ENCODE peak calls at places on chromosomes 6 and 20, in six cellular contexts. Z is endothelial cell of umbilical vein, A is A549, Y is K562, U is GM12878, F is HepG2. E is an unnamed sample.
A peak's percentile ranks its signal among the peaks of the same experiment; 100 is the strongest.

GRCh38 chr6:107811591-107812218 is 12.4 kb downstream of the SCML4 start:
- DNase-seq in Z (no peak), A (peak; percentile 3), Y (no peak), U (no peak), F (no peak), E (no peak)

GRCh38 chr6:27553123-27553904 is 80.4 kb upstream of the ZNF184 start:
- DNase-seq in Z (peak; percentile 7), A (peak; percentile 86), Y (peak; percentile 94), U (peak; percentile 82), F (peak; percentile 76), E (peak; percentile 85)

GRCh38 chr6:157272866-157273755 is 50.2 kb downstream of the TMEM242 start:
- DNase-seq in Z (no peak), A (no peak), Y (peak; percentile 25), U (no peak), F (peak; percentile 48), E (peak; percentile 52)

GRCh38 chr6:6825986-6826901 is 237.7 kb downstream of the LY86 start:
- DNase-seq in Z (peak; percentile 91), A (no peak), Y (no peak), U (peak; percentile 69), F (no peak), E (peak; percentile 79)

GRCh38 chr6:47822856-47823554 is 41.2 kb downstream of the OPN5 start:
- DNase-seq in Z (no peak), A (no peak), Y (no peak), U (no peak), F (no peak), E (no peak)

GRCh38 chr20:14134004-14134403 is 138.7 kb downstream of the MACROD2 start:
- DNase-seq in Z (no peak), A (no peak), Y (no peak), U (no peak), F (no peak), E (no peak)

GRCh38 chr20:47305667-47306066 is 50.8 kb downstream of the ZMYND8 start:
- DNase-seq in Z (no peak), A (peak; percentile 87), Y (no peak), U (no peak), F (no peak), E (no peak)

GRCh38 chr6:170290306-170291128 is at the start of gene DLL1:
- DNase-seq in Z (peak; percentile 52), A (no peak), Y (no peak), U (no peak), F (no peak), E (peak; percentile 84)

GRCh38 chr20:11216451-11217314 is 542.9 kb upstream of the JAG1 start:
- DNase-seq in Z (peak; percentile 88), A (peak; percentile 81), Y (no peak), U (no peak), F (peak; percentile 78), E (no peak)

DNA sequence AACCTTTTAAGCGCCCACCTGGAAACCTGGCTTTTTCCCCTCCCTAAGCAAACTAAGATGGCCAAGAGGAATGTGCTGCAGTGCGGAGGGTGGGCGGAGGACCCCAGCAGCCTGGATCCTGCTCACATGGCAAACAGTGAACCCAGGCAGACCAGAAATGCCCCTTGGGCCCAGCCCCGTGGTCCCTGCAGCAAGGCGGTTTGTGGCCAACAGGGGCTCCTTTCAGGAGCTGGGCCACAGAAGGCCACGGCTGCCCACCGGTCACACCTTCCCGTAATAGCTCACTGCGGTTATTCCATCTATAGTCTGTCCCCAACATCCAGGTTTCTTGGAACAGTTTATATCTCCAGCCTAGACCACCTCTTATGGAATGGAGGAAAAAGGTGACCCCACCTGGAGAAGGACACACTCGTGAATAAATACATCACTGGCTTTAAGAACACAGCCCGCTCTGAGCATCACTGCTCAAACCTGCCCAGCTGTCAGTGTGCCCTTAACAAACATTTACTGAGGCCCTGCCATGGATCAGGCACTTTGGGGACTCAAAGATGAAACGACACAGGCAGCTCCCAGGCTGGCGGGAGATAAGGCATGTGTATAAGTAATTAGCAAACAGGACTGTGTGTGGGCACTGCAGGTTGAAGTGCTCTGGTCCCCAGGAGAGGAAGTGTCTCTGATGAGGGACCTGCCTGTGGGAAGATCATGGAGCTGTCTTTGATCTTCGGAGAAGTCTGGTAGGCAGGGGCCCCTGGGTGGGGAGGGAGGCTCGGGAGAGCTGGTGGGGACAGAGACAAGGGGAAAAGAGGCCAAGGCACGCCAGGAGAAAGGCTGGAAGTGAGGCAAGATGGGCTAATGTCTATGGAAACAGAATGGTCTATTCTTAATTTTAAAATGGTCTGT is 3.2 kb upstream of the TUBB1 start:
- DNase-seq in Z (no peak), A (no peak), Y (no peak), U (no peak), F (peak; percentile 97), E (no peak)
- TF ChIP-seq MAX in Z (no peak), A (no peak), Y (no peak), U (no peak), F (peak; percentile 85), E (no peak)

DNA sequence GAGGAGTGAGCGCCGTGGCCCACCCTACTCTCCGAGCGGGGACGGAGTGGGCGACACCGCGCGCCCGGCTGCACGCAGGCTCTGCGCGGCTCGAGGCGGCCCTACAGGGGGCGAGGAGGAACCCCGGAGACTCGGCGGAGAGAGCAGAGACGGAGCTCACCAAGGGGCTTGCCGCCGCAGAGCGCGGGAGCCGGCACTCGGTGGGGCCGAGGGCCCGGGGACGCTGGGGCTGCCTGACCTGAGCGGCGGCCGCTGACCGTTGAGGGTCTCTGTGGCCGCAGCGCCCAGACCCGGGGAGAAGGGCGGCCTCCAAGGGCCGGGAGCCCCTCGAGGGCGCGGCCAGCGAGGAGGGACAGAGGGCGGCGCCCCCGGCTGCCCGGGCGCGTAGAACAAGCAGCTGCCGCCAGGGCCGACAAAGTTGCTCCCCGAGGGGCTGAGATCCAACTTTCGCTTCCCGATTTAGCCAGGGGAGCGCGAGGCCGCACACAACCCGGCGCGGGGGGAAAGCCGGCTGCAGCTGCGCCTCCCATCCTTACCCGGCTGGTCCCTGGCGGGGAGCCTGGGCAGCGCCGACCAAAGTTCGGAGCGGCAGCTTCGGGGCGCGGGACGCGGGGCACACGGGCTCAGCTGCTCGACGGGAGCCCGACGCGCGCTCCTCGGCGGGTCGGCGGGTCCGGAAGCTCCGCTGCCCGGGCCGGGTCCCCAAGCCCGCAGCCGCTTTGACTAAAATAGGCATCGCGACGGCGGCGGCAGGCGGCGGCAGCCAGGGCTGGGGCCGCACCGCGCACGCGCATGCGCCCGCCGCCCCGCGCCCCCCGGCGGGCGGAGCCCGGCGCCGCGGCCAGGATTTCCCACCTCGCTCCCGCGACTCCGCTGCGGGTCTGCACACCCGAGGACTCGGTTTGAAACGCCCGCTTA is 43.1 kb downstream of the POPDC3 start:
- DNase-seq in Z (peak; percentile 55), A (peak; percentile 45), Y (peak; percentile 10), U (no peak), F (no peak), E (peak; percentile 81)
- TF ChIP-seq MYC in Z (no peak), A (no peak), Y (no peak), U (no peak), F (no peak), E (no peak)

GRCh38 chr20:5080384-5080877 is 39.3 kb downstream of the PCNA start:
- DNase-seq in Z (no peak), A (peak; percentile 70), Y (peak; percentile 12), U (peak; percentile 48), F (no peak), E (peak; percentile 96)

GRCh38 chr20:5081196-5081595 is 38.6 kb downstream of the PCNA start:
- DNase-seq in Z (no peak), A (no peak), Y (no peak), U (no peak), F (no peak), E (peak; percentile 25)

GRCh38 chr20:5078399-5078958 is 41.3 kb downstream of the PCNA start:
- DNase-seq in Z (peak; percentile 72), A (peak; percentile 70), Y (peak; percentile 63), U (peak; percentile 98), F (peak; percentile 60), E (peak; percentile 98)

GRCh38 chr20:5074050-5074674 is 45.6 kb downstream of the PCNA start:
- DNase-seq in Z (no peak), A (no peak), Y (no peak), U (peak; percentile 44), F (no peak), E (no peak)

GRCh38 chr20:5077761-5078387 is 41.9 kb downstream of the PCNA start:
- DNase-seq in Z (no peak), A (no peak), Y (no peak), U (no peak), F (no peak), E (peak; percentile 38)
- TF ChIP-seq CTCF in Z (no peak), A (no peak), Y (no peak), U (no peak), F (no peak), E (no peak)

GRCh38 chr20:3803854-3804253 is 7.7 kb downstream of the CDC25B start:
- DNase-seq in Z (no peak), A (no peak), Y (no peak), U (no peak), F (no peak), E (no peak)

GRCh38 chr20:3808141-3808479 is 12.0 kb downstream of the CDC25B start:
- DNase-seq in Z (peak; percentile 86), A (peak; percentile 99), Y (no peak), U (no peak), F (peak; percentile 61), E (no peak)

GRCh38 chr20:3804254-3804751 is 8.2 kb downstream of the CDC25B start:
- DNase-seq in Z (no peak), A (no peak), Y (no peak), U (no peak), F (no peak), E (no peak)

GRCh38 chr20:3804781-3805180 is 8.7 kb downstream of the CDC25B start:
- DNase-seq in Z (no peak), A (no peak), Y (no peak), U (no peak), F (no peak), E (no peak)

DNA sequence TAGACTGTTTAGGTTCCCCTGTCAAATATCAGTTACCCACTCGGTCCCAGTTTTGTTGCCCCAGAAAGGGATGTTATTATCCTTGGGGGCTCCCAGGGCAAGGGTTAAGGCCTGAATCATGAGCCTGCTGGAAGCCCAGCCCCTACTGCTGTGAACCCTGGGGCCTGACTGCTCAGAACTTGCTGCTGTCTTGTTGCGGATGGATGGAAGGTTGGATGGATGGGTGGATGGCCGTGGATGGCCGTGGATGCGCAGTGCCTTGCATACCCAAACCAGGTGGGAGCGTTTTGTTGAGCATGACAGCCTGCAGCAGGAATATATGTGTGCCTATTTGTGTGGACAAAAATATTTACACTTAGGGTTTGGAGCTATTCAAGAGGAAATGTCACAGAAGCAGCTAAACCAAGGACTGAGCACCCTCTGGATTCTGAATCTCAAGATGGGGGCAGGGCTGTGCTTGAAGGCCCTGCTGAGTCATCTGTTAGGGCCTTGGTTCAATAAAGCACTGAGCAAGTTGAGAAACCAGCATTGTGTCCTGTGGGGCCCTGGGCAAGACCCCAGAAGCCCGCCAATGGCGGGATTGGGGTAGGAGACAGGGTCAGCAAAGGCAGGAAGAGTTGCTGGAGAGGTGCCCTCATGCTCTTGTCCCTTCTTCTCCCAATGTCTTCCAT is 9.6 kb downstream of the CDC25B start:
- DNase-seq in Z (no peak), A (peak; percentile 72), Y (peak; percentile 62), U (no peak), F (no peak), E (peak; percentile 49)
- TF ChIP-seq MAX in Z (no peak), A (peak; percentile 18), Y (no peak), U (no peak), F (no peak), E (no peak)

GRCh38 chr6:98486052-98486451 is 348.3 kb upstream of the POU3F2 start:
- DNase-seq in Z (no peak), A (no peak), Y (no peak), U (no peak), F (no peak), E (no peak)
- TF ChIP-seq MYC in Z (no peak), A (no peak), Y (no peak), U (no peak), F (no peak), E (no peak)

GRCh38 chr6:41371461-41371991 is 36.1 kb downstream of the NCR2 start:
- DNase-seq in Z (peak; percentile 33), A (no peak), Y (peak; percentile 12), U (no peak), F (no peak), E (peak; percentile 22)
- TF ChIP-seq CTCF in Z (peak; percentile 7), A (no peak), Y (no peak), U (no peak), F (peak; percentile 20), E (no peak)